ENCODE peak calls at places on chromosomes 4 and X, in eight cellular contexts. One of them, this sample, is unnamed.

GRCh38 chr4:124640037-124640730 is 72.3 kb downstream of the ANKRD50 start:
- DNase-seq in RWPE1: peak
- DNase-seq in GM03348: peak
- DNase-seq in anterior cingulate cortex: no peak
- DNase-seq in EH: peak
- DNase-seq in mesothelial cell of epicardium: no peak
- DNase-seq in stimulated activated CD4-positive, alpha-beta T cell treated with anti-CD3 and anti-CD28 coated beads, Interleukin-15, amount 100 ng/mL, for 1 hour: no peak
- DNase-seq in mucosa of gallbladder: no peak
- DNase-seq in this sample: no peak

GRCh38 chr4:2837904-2838496 is 5.6 kb upstream of the ADD1 start:
- DNase-seq in EH: peak
- DNase-seq in anterior cingulate cortex: no peak
- DNase-seq in RWPE1: no peak
- DNase-seq in mesothelial cell of epicardium: no peak
- DNase-seq in stimulated activated CD4-positive, alpha-beta T cell treated with anti-CD3 and anti-CD28 coated beads, Interleukin-15, amount 100 ng/mL, for 1 hour: peak
- DNase-seq in GM03348: peak
- DNase-seq in mucosa of gallbladder: peak
- DNase-seq in this sample: no peak

GRCh38 chr4:109046549-109047171 is 255.8 kb downstream of the COL25A1 start:
- DNase-seq in anterior cingulate cortex: no peak
- DNase-seq in GM03348: peak
- DNase-seq in RWPE1: no peak
- DNase-seq in mesothelial cell of epicardium: no peak
- DNase-seq in EH: peak
- DNase-seq in mucosa of gallbladder: no peak
- DNase-seq in stimulated activated CD4-positive, alpha-beta T cell treated with anti-CD3 and anti-CD28 coated beads, Interleukin-15, amount 100 ng/mL, for 1 hour: no peak
- DNase-seq in this sample: no peak

GRCh38 chr4:13641084-13641483 is 13.6 kb upstream of the BOD1L1 start:
- DNase-seq in mucosa of gallbladder: no peak
- DNase-seq in GM03348: no peak
- DNase-seq in mesothelial cell of epicardium: no peak
- DNase-seq in anterior cingulate cortex: peak
- DNase-seq in stimulated activated CD4-positive, alpha-beta T cell treated with anti-CD3 and anti-CD28 coated beads, Interleukin-15, amount 100 ng/mL, for 1 hour: no peak
- DNase-seq in EH: no peak
- DNase-seq in RWPE1: no peak
- DNase-seq in this sample: no peak

GRCh38 chr4:182085051-182085480 is 158.1 kb upstream of the TENM3 start:
- DNase-seq in stimulated activated CD4-positive, alpha-beta T cell treated with anti-CD3 and anti-CD28 coated beads, Interleukin-15, amount 100 ng/mL, for 1 hour: no peak
- DNase-seq in GM03348: peak
- DNase-seq in mesothelial cell of epicardium: no peak
- DNase-seq in RWPE1: no peak
- DNase-seq in mucosa of gallbladder: no peak
- DNase-seq in anterior cingulate cortex: no peak
- DNase-seq in EH: peak
- DNase-seq in this sample: no peak

GRCh38 chr4:177348348-177348747 is 38.7 kb downstream of the NEIL3 start:
- DNase-seq in EH: no peak
- DNase-seq in anterior cingulate cortex: no peak
- DNase-seq in mesothelial cell of epicardium: no peak
- DNase-seq in RWPE1: no peak
- DNase-seq in stimulated activated CD4-positive, alpha-beta T cell treated with anti-CD3 and anti-CD28 coated beads, Interleukin-15, amount 100 ng/mL, for 1 hour: no peak
- DNase-seq in mucosa of gallbladder: no peak
- DNase-seq in GM03348: no peak
- DNase-seq in this sample: no peak

GRCh38 chr4:103425406-103425805 is 227.3 kb upstream of the CENPE start:
- DNase-seq in GM03348: no peak
- DNase-seq in anterior cingulate cortex: no peak
- DNase-seq in mesothelial cell of epicardium: no peak
- DNase-seq in mucosa of gallbladder: no peak
- DNase-seq in stimulated activated CD4-positive, alpha-beta T cell treated with anti-CD3 and anti-CD28 coated beads, Interleukin-15, amount 100 ng/mL, for 1 hour: no peak
- DNase-seq in RWPE1: no peak
- DNase-seq in EH: no peak
- DNase-seq in this sample: no peak

GRCh38 chrX:68429216-68429615 is 4.1 kb downstream of the OPHN1 start:
- DNase-seq in anterior cingulate cortex: no peak
- DNase-seq in RWPE1: no peak
- DNase-seq in mesothelial cell of epicardium: no peak
- DNase-seq in mucosa of gallbladder: no peak
- DNase-seq in EH: peak
- DNase-seq in stimulated activated CD4-positive, alpha-beta T cell treated with anti-CD3 and anti-CD28 coated beads, Interleukin-15, amount 100 ng/mL, for 1 hour: no peak
- DNase-seq in GM03348: no peak
- DNase-seq in this sample: no peak

GRCh38 chr4:114597410-114598115 is 1.0 kb upstream of the UGT8 start:
- DNase-seq in GM03348: no peak
- DNase-seq in RWPE1: no peak
- DNase-seq in EH: no peak
- DNase-seq in stimulated activated CD4-positive, alpha-beta T cell treated with anti-CD3 and anti-CD28 coated beads, Interleukin-15, amount 100 ng/mL, for 1 hour: no peak
- DNase-seq in mucosa of gallbladder: no peak
- DNase-seq in mesothelial cell of epicardium: no peak
- DNase-seq in anterior cingulate cortex: peak
- DNase-seq in this sample: peak

GRCh38 chrX:10017866-10018265 is 50.7 kb downstream of the CLDN34 start:
- DNase-seq in GM03348: peak
- DNase-seq in mucosa of gallbladder: no peak
- DNase-seq in anterior cingulate cortex: no peak
- DNase-seq in RWPE1: peak
- DNase-seq in EH: peak
- DNase-seq in stimulated activated CD4-positive, alpha-beta T cell treated with anti-CD3 and anti-CD28 coated beads, Interleukin-15, amount 100 ng/mL, for 1 hour: no peak
- DNase-seq in mesothelial cell of epicardium: no peak
- DNase-seq in this sample: no peak

GRCh38 chr4:148834804-148835598 is 392.8 kb upstream of the NR3C2 start:
- DNase-seq in EH: peak
- DNase-seq in mesothelial cell of epicardium: peak
- DNase-seq in mucosa of gallbladder: no peak
- DNase-seq in GM03348: peak
- DNase-seq in stimulated activated CD4-positive, alpha-beta T cell treated with anti-CD3 and anti-CD28 coated beads, Interleukin-15, amount 100 ng/mL, for 1 hour: no peak
- DNase-seq in anterior cingulate cortex: no peak
- DNase-seq in RWPE1: no peak
- DNase-seq in this sample: no peak

GRCh38 chr4:181536753-181537434 is 706.3 kb upstream of the TENM3 start:
- DNase-seq in RWPE1: no peak
- DNase-seq in mucosa of gallbladder: no peak
- DNase-seq in mesothelial cell of epicardium: no peak
- DNase-seq in EH: peak
- DNase-seq in stimulated activated CD4-positive, alpha-beta T cell treated with anti-CD3 and anti-CD28 coated beads, Interleukin-15, amount 100 ng/mL, for 1 hour: no peak
- DNase-seq in anterior cingulate cortex: no peak
- DNase-seq in GM03348: no peak
- DNase-seq in this sample: no peak

GRCh38 chr4:1233641-1234277 is 15.2 kb downstream of the CTBP1 start:
- DNase-seq in anterior cingulate cortex: no peak
- DNase-seq in mesothelial cell of epicardium: no peak
- DNase-seq in stimulated activated CD4-positive, alpha-beta T cell treated with anti-CD3 and anti-CD28 coated beads, Interleukin-15, amount 100 ng/mL, for 1 hour: no peak
- DNase-seq in RWPE1: no peak
- DNase-seq in GM03348: no peak
- DNase-seq in mucosa of gallbladder: peak
- DNase-seq in EH: peak
- DNase-seq in this sample: no peak

GRCh38 chrX:136759968-136760367 is 20.8 kb downstream of the ARHGEF6 start:
- DNase-seq in RWPE1: no peak
- DNase-seq in mucosa of gallbladder: no peak
- DNase-seq in GM03348: no peak
- DNase-seq in anterior cingulate cortex: no peak
- DNase-seq in EH: no peak
- DNase-seq in mesothelial cell of epicardium: no peak
- DNase-seq in stimulated activated CD4-positive, alpha-beta T cell treated with anti-CD3 and anti-CD28 coated beads, Interleukin-15, amount 100 ng/mL, for 1 hour: no peak
- DNase-seq in this sample: no peak

GRCh38 chrX:2325076-2325784 is 175.5 kb downstream of the DHRSX start:
- DNase-seq in RWPE1: no peak
- DNase-seq in mesothelial cell of epicardium: no peak
- DNase-seq in EH: peak
- DNase-seq in mucosa of gallbladder: peak
- DNase-seq in anterior cingulate cortex: no peak
- DNase-seq in GM03348: peak
- DNase-seq in stimulated activated CD4-positive, alpha-beta T cell treated with anti-CD3 and anti-CD28 coated beads, Interleukin-15, amount 100 ng/mL, for 1 hour: no peak
- DNase-seq in this sample: peak

GRCh38 chrX:46805270-46805669 is 31.6 kb upstream of the RP2 start:
- DNase-seq in anterior cingulate cortex: no peak
- DNase-seq in RWPE1: no peak
- DNase-seq in EH: no peak
- DNase-seq in mesothelial cell of epicardium: no peak
- DNase-seq in GM03348: no peak
- DNase-seq in mucosa of gallbladder: no peak
- DNase-seq in stimulated activated CD4-positive, alpha-beta T cell treated with anti-CD3 and anti-CD28 coated beads, Interleukin-15, amount 100 ng/mL, for 1 hour: no peak
- DNase-seq in this sample: no peak

GRCh38 chrX:113629326-113629725 is 788.7 kb upstream of the AMOT start:
- DNase-seq in mucosa of gallbladder: no peak
- DNase-seq in EH: no peak
- DNase-seq in GM03348: no peak
- DNase-seq in anterior cingulate cortex: no peak
- DNase-seq in RWPE1: no peak
- DNase-seq in stimulated activated CD4-positive, alpha-beta T cell treated with anti-CD3 and anti-CD28 coated beads, Interleukin-15, amount 100 ng/mL, for 1 hour: no peak
- DNase-seq in mesothelial cell of epicardium: no peak
- DNase-seq in this sample: no peak

GRCh38 chr4:33494150-33494549 is 2750.2 kb downstream of the ARAP2 start:
- DNase-seq in stimulated activated CD4-positive, alpha-beta T cell treated with anti-CD3 and anti-CD28 coated beads, Interleukin-15, amount 100 ng/mL, for 1 hour: no peak
- DNase-seq in GM03348: no peak
- DNase-seq in mucosa of gallbladder: no peak
- DNase-seq in mesothelial cell of epicardium: no peak
- DNase-seq in EH: no peak
- DNase-seq in RWPE1: no peak
- DNase-seq in anterior cingulate cortex: no peak
- DNase-seq in this sample: no peak

GRCh38 chr4:155972098-155972497 is 18.4 kb upstream of the CTSO start:
- DNase-seq in stimulated activated CD4-positive, alpha-beta T cell treated with anti-CD3 and anti-CD28 coated beads, Interleukin-15, amount 100 ng/mL, for 1 hour: no peak
- DNase-seq in EH: peak
- DNase-seq in mesothelial cell of epicardium: no peak
- DNase-seq in GM03348: no peak
- DNase-seq in RWPE1: no peak
- DNase-seq in anterior cingulate cortex: no peak
- DNase-seq in mucosa of gallbladder: no peak
- DNase-seq in this sample: no peak

GRCh38 chr4:97585274-97585673 is 558.0 kb downstream of the STPG2 start:
- DNase-seq in mucosa of gallbladder: no peak
- DNase-seq in RWPE1: no peak
- DNase-seq in EH: no peak
- DNase-seq in mesothelial cell of epicardium: no peak
- DNase-seq in GM03348: no peak
- DNase-seq in stimulated activated CD4-positive, alpha-beta T cell treated with anti-CD3 and anti-CD28 coated beads, Interleukin-15, amount 100 ng/mL, for 1 hour: no peak
- DNase-seq in anterior cingulate cortex: no peak
- DNase-seq in this sample: no peak

GRCh38 chr4:90127223-90127705 is at the start of gene CCSER1:
- DNase-seq in anterior cingulate cortex: peak
- DNase-seq in mucosa of gallbladder: peak
- DNase-seq in mesothelial cell of epicardium: peak
- DNase-seq in RWPE1: no peak
- DNase-seq in GM03348: peak
- DNase-seq in EH: peak
- DNase-seq in stimulated activated CD4-positive, alpha-beta T cell treated with anti-CD3 and anti-CD28 coated beads, Interleukin-15, amount 100 ng/mL, for 1 hour: no peak
- DNase-seq in this sample: peak

GRCh38 chrX:17187301-17187836 is 187.6 kb upstream of the NHS start:
- DNase-seq in EH: no peak
- DNase-seq in anterior cingulate cortex: no peak
- DNase-seq in GM03348: no peak
- DNase-seq in stimulated activated CD4-positive, alpha-beta T cell treated with anti-CD3 and anti-CD28 coated beads, Interleukin-15, amount 100 ng/mL, for 1 hour: no peak
- DNase-seq in mesothelial cell of epicardium: no peak
- DNase-seq in mucosa of gallbladder: no peak
- DNase-seq in RWPE1: no peak
- DNase-seq in this sample: no peak

GRCh38 chr4:89001647-89002518 is 55.1 kb downstream of the FAM13A start:
- DNase-seq in RWPE1: no peak
- DNase-seq in mesothelial cell of epicardium: no peak
- DNase-seq in mucosa of gallbladder: no peak
- DNase-seq in anterior cingulate cortex: no peak
- DNase-seq in EH: no peak
- DNase-seq in GM03348: no peak
- DNase-seq in stimulated activated CD4-positive, alpha-beta T cell treated with anti-CD3 and anti-CD28 coated beads, Interleukin-15, amount 100 ng/mL, for 1 hour: no peak
- DNase-seq in this sample: no peak

GRCh38 chr4:153466637-153467153 is 535 bp downstream of the TMEM131L start:
- DNase-seq in EH: no peak
- DNase-seq in stimulated activated CD4-positive, alpha-beta T cell treated with anti-CD3 and anti-CD28 coated beads, Interleukin-15, amount 100 ng/mL, for 1 hour: no peak
- DNase-seq in RWPE1: peak
- DNase-seq in GM03348: peak
- DNase-seq in anterior cingulate cortex: peak
- DNase-seq in mesothelial cell of epicardium: no peak
- DNase-seq in mucosa of gallbladder: no peak
- DNase-seq in this sample: no peak

GRCh38 chr4:13427599-13428325 is 56.4 kb downstream of the RAB28 start:
- DNase-seq in EH: peak
- DNase-seq in anterior cingulate cortex: no peak
- DNase-seq in stimulated activated CD4-positive, alpha-beta T cell treated with anti-CD3 and anti-CD28 coated beads, Interleukin-15, amount 100 ng/mL, for 1 hour: no peak
- DNase-seq in mesothelial cell of epicardium: no peak
- DNase-seq in RWPE1: no peak
- DNase-seq in GM03348: no peak
- DNase-seq in mucosa of gallbladder: no peak
- DNase-seq in this sample: no peak

GRCh38 chr4:154707877-154708276 is 35.9 kb upstream of the LRAT start:
- DNase-seq in EH: no peak
- DNase-seq in mucosa of gallbladder: no peak
- DNase-seq in anterior cingulate cortex: peak
- DNase-seq in RWPE1: peak
- DNase-seq in stimulated activated CD4-positive, alpha-beta T cell treated with anti-CD3 and anti-CD28 coated beads, Interleukin-15, amount 100 ng/mL, for 1 hour: no peak
- DNase-seq in GM03348: no peak
- DNase-seq in mesothelial cell of epicardium: no peak
- DNase-seq in this sample: no peak

GRCh38 chrX:150693782-150694574 is 782 bp downstream of the MTMR1 start:
- DNase-seq in mesothelial cell of epicardium: no peak
- DNase-seq in GM03348: peak
- DNase-seq in stimulated activated CD4-positive, alpha-beta T cell treated with anti-CD3 and anti-CD28 coated beads, Interleukin-15, amount 100 ng/mL, for 1 hour: peak
- DNase-seq in anterior cingulate cortex: no peak
- DNase-seq in RWPE1: peak
- DNase-seq in mucosa of gallbladder: peak
- DNase-seq in EH: peak
- DNase-seq in this sample: peak

GRCh38 chr4:141248029-141248428 is 27.3 kb downstream of the ZNF330 start:
- DNase-seq in anterior cingulate cortex: no peak
- DNase-seq in GM03348: no peak
- DNase-seq in RWPE1: no peak
- DNase-seq in stimulated activated CD4-positive, alpha-beta T cell treated with anti-CD3 and anti-CD28 coated beads, Interleukin-15, amount 100 ng/mL, for 1 hour: no peak
- DNase-seq in mucosa of gallbladder: no peak
- DNase-seq in mesothelial cell of epicardium: no peak
- DNase-seq in EH: peak
- DNase-seq in this sample: no peak

GRCh38 chr4:78120144-78120880 is 63.2 kb downstream of the FRAS1 start:
- DNase-seq in mucosa of gallbladder: no peak
- DNase-seq in GM03348: no peak
- DNase-seq in RWPE1: no peak
- DNase-seq in mesothelial cell of epicardium: no peak
- DNase-seq in stimulated activated CD4-positive, alpha-beta T cell treated with anti-CD3 and anti-CD28 coated beads, Interleukin-15, amount 100 ng/mL, for 1 hour: no peak
- DNase-seq in EH: no peak
- DNase-seq in anterior cingulate cortex: no peak
- DNase-seq in this sample: no peak

GRCh38 chr4:71396382-71396781 is 57.6 kb downstream of the SLC4A4 start:
- DNase-seq in anterior cingulate cortex: no peak
- DNase-seq in RWPE1: no peak
- DNase-seq in EH: peak
- DNase-seq in GM03348: peak
- DNase-seq in mesothelial cell of epicardium: no peak
- DNase-seq in stimulated activated CD4-positive, alpha-beta T cell treated with anti-CD3 and anti-CD28 coated beads, Interleukin-15, amount 100 ng/mL, for 1 hour: no peak
- DNase-seq in mucosa of gallbladder: no peak
- DNase-seq in this sample: no peak

GRCh38 chrX:100973411-100973810 is 3.9 kb downstream of the ARL13A start:
- DNase-seq in RWPE1: peak
- DNase-seq in anterior cingulate cortex: no peak
- DNase-seq in mesothelial cell of epicardium: no peak
- DNase-seq in GM03348: no peak
- DNase-seq in stimulated activated CD4-positive, alpha-beta T cell treated with anti-CD3 and anti-CD28 coated beads, Interleukin-15, amount 100 ng/mL, for 1 hour: no peak
- DNase-seq in mucosa of gallbladder: no peak
- DNase-seq in EH: peak
- DNase-seq in this sample: no peak

GRCh38 chr4:107299646-107300045 is 263.5 kb upstream of the DKK2 start:
- DNase-seq in stimulated activated CD4-positive, alpha-beta T cell treated with anti-CD3 and anti-CD28 coated beads, Interleukin-15, amount 100 ng/mL, for 1 hour: no peak
- DNase-seq in EH: peak
- DNase-seq in anterior cingulate cortex: no peak
- DNase-seq in mucosa of gallbladder: no peak
- DNase-seq in RWPE1: no peak
- DNase-seq in mesothelial cell of epicardium: no peak
- DNase-seq in GM03348: peak
- DNase-seq in this sample: no peak

GRCh38 chr4:82380344-82380743 is 6.6 kb upstream of the HNRNPD start:
- DNase-seq in GM03348: no peak
- DNase-seq in stimulated activated CD4-positive, alpha-beta T cell treated with anti-CD3 and anti-CD28 coated beads, Interleukin-15, amount 100 ng/mL, for 1 hour: no peak
- DNase-seq in mesothelial cell of epicardium: no peak
- DNase-seq in RWPE1: no peak
- DNase-seq in mucosa of gallbladder: no peak
- DNase-seq in anterior cingulate cortex: peak
- DNase-seq in EH: no peak
- DNase-seq in this sample: peak

GRCh38 chr4:71473541-71474240 is 134.9 kb downstream of the SLC4A4 start:
- DNase-seq in mesothelial cell of epicardium: no peak
- DNase-seq in GM03348: peak
- DNase-seq in mucosa of gallbladder: no peak
- DNase-seq in anterior cingulate cortex: no peak
- DNase-seq in stimulated activated CD4-positive, alpha-beta T cell treated with anti-CD3 and anti-CD28 coated beads, Interleukin-15, amount 100 ng/mL, for 1 hour: no peak
- DNase-seq in EH: peak
- DNase-seq in RWPE1: no peak
- DNase-seq in this sample: no peak

This sample was measured in dorsolateral prefrontal cortex.